ENCODE peak calls at places on chromosomes 2 and 18, in ten cellular contexts. One of them, this sample, is unnamed.

GRCh38 chr18:75507636-75508035 is 80.1 kb upstream of the SMIM21 start:
- DNase-seq in ovary: no peak
- DNase-seq in left lung: no peak
- DNase-seq in GM12865: no peak
- DNase-seq in BJ: no peak
- DNase-seq in esophagus squamous epithelium: no peak
- DNase-seq in CD8-positive, alpha-beta T cell: no peak
- DNase-seq in Caco-2: no peak
- DNase-seq in H7: no peak
- DNase-seq in mammary epithelial cell: peak
- DNase-seq in this sample: no peak

GRCh38 chr18:12246849-12247808 is 7.0 kb upstream of the CIDEA start:
- DNase-seq in H7: peak
- DNase-seq in mammary epithelial cell: no peak
- DNase-seq in BJ: no peak
- DNase-seq in Caco-2: no peak
- DNase-seq in CD8-positive, alpha-beta T cell: no peak
- DNase-seq in GM12865: peak
- DNase-seq in ovary: no peak
- DNase-seq in esophagus squamous epithelium: no peak
- DNase-seq in left lung: no peak
- DNase-seq in this sample: no peak

GRCh38 chr18:3966985-3967856 is 487.9 kb downstream of the DLGAP1 start:
- DNase-seq in CD8-positive, alpha-beta T cell: no peak
- DNase-seq in left lung: no peak
- DNase-seq in GM12865: no peak
- DNase-seq in mammary epithelial cell: peak
- DNase-seq in esophagus squamous epithelium: no peak
- DNase-seq in Caco-2: no peak
- DNase-seq in BJ: no peak
- DNase-seq in ovary: no peak
- DNase-seq in H7: peak
- DNase-seq in this sample: no peak

GRCh38 chr2:223041527-223042109 is 10.4 kb upstream of the KCNE4 start:
- DNase-seq in BJ: peak
- DNase-seq in esophagus squamous epithelium: no peak
- DNase-seq in GM12865: peak
- DNase-seq in CD8-positive, alpha-beta T cell: no peak
- DNase-seq in mammary epithelial cell: peak
- DNase-seq in ovary: peak
- DNase-seq in Caco-2: peak
- DNase-seq in left lung: peak
- DNase-seq in H7: no peak
- DNase-seq in this sample: no peak

GRCh38 chr2:213149949-213150314 is 1.5 kb downstream of the IKZF2 start:
- DNase-seq in ovary: no peak
- DNase-seq in CD8-positive, alpha-beta T cell: no peak
- DNase-seq in left lung: no peak
- DNase-seq in BJ: no peak
- DNase-seq in Caco-2: no peak
- DNase-seq in esophagus squamous epithelium: no peak
- DNase-seq in H7: no peak
- DNase-seq in GM12865: no peak
- DNase-seq in mammary epithelial cell: no peak
- DNase-seq in this sample: no peak

GRCh38 chr2:12321886-12322285 is 394.9 kb upstream of the TRIB2 start:
- DNase-seq in mammary epithelial cell: no peak
- DNase-seq in H7: no peak
- DNase-seq in CD8-positive, alpha-beta T cell: no peak
- DNase-seq in esophagus squamous epithelium: no peak
- DNase-seq in ovary: no peak
- DNase-seq in Caco-2: no peak
- DNase-seq in left lung: no peak
- DNase-seq in GM12865: no peak
- DNase-seq in BJ: no peak
- DNase-seq in this sample: no peak

GRCh38 chr2:152573168-152573567 is 144.1 kb downstream of the PRPF40A start:
- DNase-seq in H7: no peak
- DNase-seq in BJ: peak
- DNase-seq in GM12865: peak
- DNase-seq in ovary: no peak
- DNase-seq in Caco-2: no peak
- DNase-seq in esophagus squamous epithelium: no peak
- DNase-seq in left lung: no peak
- DNase-seq in CD8-positive, alpha-beta T cell: no peak
- DNase-seq in mammary epithelial cell: peak
- DNase-seq in this sample: no peak

GRCh38 chr2:226838758-226839555 is 3.1 kb downstream of the RHBDD1 start:
- DNase-seq in BJ: no peak
- DNase-seq in esophagus squamous epithelium: no peak
- DNase-seq in GM12865: peak
- DNase-seq in left lung: no peak
- DNase-seq in H7: no peak
- DNase-seq in CD8-positive, alpha-beta T cell: no peak
- DNase-seq in ovary: no peak
- DNase-seq in Caco-2: no peak
- DNase-seq in mammary epithelial cell: no peak
- DNase-seq in this sample: no peak

GRCh38 chr18:55318864-55319516 is 269.0 kb downstream of the TCF4 start:
- DNase-seq in Caco-2: no peak
- DNase-seq in mammary epithelial cell: no peak
- DNase-seq in esophagus squamous epithelium: no peak
- DNase-seq in left lung: no peak
- DNase-seq in ovary: no peak
- DNase-seq in BJ: no peak
- DNase-seq in GM12865: no peak
- DNase-seq in H7: no peak
- DNase-seq in CD8-positive, alpha-beta T cell: no peak
- DNase-seq in this sample: no peak

GRCh38 chr18:55316615-55317184 is 271.3 kb downstream of the TCF4 start:
- DNase-seq in ovary: no peak
- DNase-seq in CD8-positive, alpha-beta T cell: no peak
- DNase-seq in left lung: no peak
- DNase-seq in GM12865: no peak
- DNase-seq in esophagus squamous epithelium: no peak
- DNase-seq in Caco-2: no peak
- DNase-seq in BJ: no peak
- DNase-seq in mammary epithelial cell: no peak
- DNase-seq in H7: no peak
- DNase-seq in this sample: no peak

GRCh38 chr18:55319517-55319905 is 268.5 kb downstream of the TCF4 start:
- DNase-seq in H7: no peak
- DNase-seq in left lung: no peak
- DNase-seq in CD8-positive, alpha-beta T cell: no peak
- DNase-seq in GM12865: no peak
- DNase-seq in Caco-2: no peak
- DNase-seq in BJ: peak
- DNase-seq in mammary epithelial cell: no peak
- DNase-seq in esophagus squamous epithelium: no peak
- DNase-seq in ovary: no peak
- DNase-seq in this sample: no peak

GRCh38 chr18:55317322-55317721 is 270.7 kb downstream of the TCF4 start:
- DNase-seq in BJ: no peak
- DNase-seq in left lung: no peak
- DNase-seq in H7: no peak
- DNase-seq in Caco-2: no peak
- DNase-seq in ovary: no peak
- DNase-seq in esophagus squamous epithelium: no peak
- DNase-seq in GM12865: no peak
- DNase-seq in CD8-positive, alpha-beta T cell: no peak
- DNase-seq in mammary epithelial cell: no peak
- DNase-seq in this sample: no peak

DNA sequence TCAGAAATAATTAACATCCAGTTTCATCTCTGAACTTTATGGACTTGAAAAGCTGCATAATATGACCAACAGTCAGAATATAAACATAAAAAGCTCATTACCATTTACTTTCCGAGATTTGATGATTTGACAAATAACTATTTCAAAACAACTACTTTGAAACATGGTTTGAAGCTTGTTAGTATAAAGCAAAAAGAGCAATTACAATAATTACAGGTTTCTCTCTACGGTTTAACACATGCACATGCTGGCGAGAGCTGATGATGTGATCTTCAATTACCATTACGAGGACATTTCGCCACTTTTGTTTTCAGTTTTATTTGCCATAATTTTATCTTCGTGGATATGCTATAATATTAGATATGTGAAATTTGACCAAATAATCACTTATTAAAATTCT is 270.2 kb downstream of the TCF4 start:
- DNase-seq in BJ: no peak
- DNase-seq in H7: no peak
- DNase-seq in left lung: no peak
- DNase-seq in Caco-2: no peak
- DNase-seq in GM12865: peak
- DNase-seq in esophagus squamous epithelium: no peak
- DNase-seq in mammary epithelial cell: no peak
- DNase-seq in CD8-positive, alpha-beta T cell: no peak
- DNase-seq in ovary: no peak
- DNase-seq in this sample: no peak
- H3K4me3 ChIP-seq in BJ: peak
- H3K4me3 ChIP-seq in H7: no peak
- H3K4me3 ChIP-seq in left lung: no peak
- H3K4me3 ChIP-seq in Caco-2: no peak
- H3K4me3 ChIP-seq in GM12865: peak
- H3K4me3 ChIP-seq in esophagus squamous epithelium: peak
- H3K4me3 ChIP-seq in mammary epithelial cell: no peak
- H3K4me3 ChIP-seq in CD8-positive, alpha-beta T cell: no peak
- H3K4me3 ChIP-seq in ovary: no peak
- H3K4me3 ChIP-seq in this sample: no peak

GRCh38 chr2:8309131-8309530 is 372.7 kb upstream of the ID2 start:
- DNase-seq in CD8-positive, alpha-beta T cell: no peak
- DNase-seq in ovary: no peak
- DNase-seq in Caco-2: no peak
- DNase-seq in H7: no peak
- DNase-seq in BJ: no peak
- DNase-seq in left lung: no peak
- DNase-seq in esophagus squamous epithelium: no peak
- DNase-seq in mammary epithelial cell: no peak
- DNase-seq in GM12865: no peak
- DNase-seq in this sample: no peak

GRCh38 chr2:8310557-8311455 is 371.1 kb upstream of the ID2 start:
- DNase-seq in ovary: no peak
- DNase-seq in BJ: no peak
- DNase-seq in esophagus squamous epithelium: no peak
- DNase-seq in mammary epithelial cell: no peak
- DNase-seq in left lung: no peak
- DNase-seq in CD8-positive, alpha-beta T cell: peak
- DNase-seq in Caco-2: no peak
- DNase-seq in GM12865: peak
- DNase-seq in H7: no peak
- DNase-seq in this sample: no peak

GRCh38 chr2:8314063-8314462 is 367.8 kb upstream of the ID2 start:
- DNase-seq in CD8-positive, alpha-beta T cell: no peak
- DNase-seq in Caco-2: no peak
- DNase-seq in mammary epithelial cell: no peak
- DNase-seq in BJ: no peak
- DNase-seq in H7: no peak
- DNase-seq in esophagus squamous epithelium: no peak
- DNase-seq in left lung: peak
- DNase-seq in GM12865: peak
- DNase-seq in ovary: no peak
- DNase-seq in this sample: no peak

GRCh38 chr2:8312861-8313768 is 368.7 kb upstream of the ID2 start:
- DNase-seq in left lung: no peak
- DNase-seq in H7: no peak
- DNase-seq in Caco-2: no peak
- DNase-seq in mammary epithelial cell: peak
- DNase-seq in GM12865: peak
- DNase-seq in BJ: no peak
- DNase-seq in ovary: no peak
- DNase-seq in esophagus squamous epithelium: no peak
- DNase-seq in CD8-positive, alpha-beta T cell: no peak
- DNase-seq in this sample: no peak

GRCh38 chr2:8312221-8312620 is 369.6 kb upstream of the ID2 start:
- DNase-seq in mammary epithelial cell: no peak
- DNase-seq in CD8-positive, alpha-beta T cell: no peak
- DNase-seq in H7: no peak
- DNase-seq in left lung: no peak
- DNase-seq in Caco-2: no peak
- DNase-seq in GM12865: peak
- DNase-seq in esophagus squamous epithelium: no peak
- DNase-seq in ovary: no peak
- DNase-seq in BJ: no peak
- DNase-seq in this sample: no peak
- H3K4me3 ChIP-seq in mammary epithelial cell: no peak
- H3K4me3 ChIP-seq in CD8-positive, alpha-beta T cell: no peak
- H3K4me3 ChIP-seq in H7: no peak
- H3K4me3 ChIP-seq in left lung: no peak
- H3K4me3 ChIP-seq in Caco-2: no peak
- H3K4me3 ChIP-seq in GM12865: no peak
- H3K4me3 ChIP-seq in esophagus squamous epithelium: no peak
- H3K4me3 ChIP-seq in ovary: no peak
- H3K4me3 ChIP-seq in BJ: no peak
- H3K4me3 ChIP-seq in this sample: no peak

GRCh38 chr2:216231867-216232266 is 122.7 kb downstream of the XRCC5 start:
- DNase-seq in GM12865: no peak
- DNase-seq in mammary epithelial cell: no peak
- DNase-seq in Caco-2: no peak
- DNase-seq in esophagus squamous epithelium: no peak
- DNase-seq in H7: no peak
- DNase-seq in ovary: no peak
- DNase-seq in BJ: no peak
- DNase-seq in CD8-positive, alpha-beta T cell: no peak
- DNase-seq in left lung: no peak
- DNase-seq in this sample: no peak

GRCh38 chr2:216234106-216234505 is 125.0 kb downstream of the XRCC5 start:
- DNase-seq in mammary epithelial cell: no peak
- DNase-seq in CD8-positive, alpha-beta T cell: no peak
- DNase-seq in Caco-2: no peak
- DNase-seq in GM12865: no peak
- DNase-seq in left lung: no peak
- DNase-seq in esophagus squamous epithelium: no peak
- DNase-seq in BJ: no peak
- DNase-seq in H7: no peak
- DNase-seq in ovary: no peak
- DNase-seq in this sample: no peak

GRCh38 chr2:216235462-216235861 is 126.3 kb downstream of the XRCC5 start:
- DNase-seq in CD8-positive, alpha-beta T cell: no peak
- DNase-seq in Caco-2: no peak
- DNase-seq in H7: no peak
- DNase-seq in GM12865: no peak
- DNase-seq in BJ: no peak
- DNase-seq in ovary: no peak
- DNase-seq in mammary epithelial cell: no peak
- DNase-seq in esophagus squamous epithelium: no peak
- DNase-seq in left lung: no peak
- DNase-seq in this sample: no peak

GRCh38 chr2:216232721-216233120 is 123.6 kb downstream of the XRCC5 start:
- DNase-seq in CD8-positive, alpha-beta T cell: no peak
- DNase-seq in ovary: no peak
- DNase-seq in esophagus squamous epithelium: no peak
- DNase-seq in mammary epithelial cell: no peak
- DNase-seq in BJ: no peak
- DNase-seq in GM12865: no peak
- DNase-seq in Caco-2: no peak
- DNase-seq in left lung: no peak
- DNase-seq in H7: no peak
- DNase-seq in this sample: no peak

GRCh38 chr2:216233281-216233995 is 124.3 kb downstream of the XRCC5 start:
- DNase-seq in Caco-2: no peak
- DNase-seq in ovary: no peak
- DNase-seq in BJ: no peak
- DNase-seq in esophagus squamous epithelium: no peak
- DNase-seq in mammary epithelial cell: peak
- DNase-seq in H7: no peak
- DNase-seq in CD8-positive, alpha-beta T cell: no peak
- DNase-seq in left lung: no peak
- DNase-seq in GM12865: no peak
- DNase-seq in this sample: no peak
- H3K4me3 ChIP-seq in Caco-2: no peak
- H3K4me3 ChIP-seq in ovary: no peak
- H3K4me3 ChIP-seq in BJ: no peak
- H3K4me3 ChIP-seq in esophagus squamous epithelium: no peak
- H3K4me3 ChIP-seq in mammary epithelial cell: no peak
- H3K4me3 ChIP-seq in H7: no peak
- H3K4me3 ChIP-seq in CD8-positive, alpha-beta T cell: no peak
- H3K4me3 ChIP-seq in left lung: no peak
- H3K4me3 ChIP-seq in GM12865: no peak
- H3K4me3 ChIP-seq in this sample: no peak

GRCh38 chr18:63206433-63207153 is 113.0 kb downstream of the BCL2 start:
- DNase-seq in ovary: no peak
- DNase-seq in mammary epithelial cell: no peak
- DNase-seq in CD8-positive, alpha-beta T cell: no peak
- DNase-seq in H7: no peak
- DNase-seq in esophagus squamous epithelium: no peak
- DNase-seq in Caco-2: no peak
- DNase-seq in BJ: no peak
- DNase-seq in left lung: no peak
- DNase-seq in GM12865: no peak
- DNase-seq in this sample: no peak

GRCh38 chr18:63210531-63210930 is 109.0 kb downstream of the BCL2 start:
- DNase-seq in GM12865: no peak
- DNase-seq in BJ: no peak
- DNase-seq in left lung: no peak
- DNase-seq in mammary epithelial cell: no peak
- DNase-seq in Caco-2: no peak
- DNase-seq in esophagus squamous epithelium: no peak
- DNase-seq in CD8-positive, alpha-beta T cell: no peak
- DNase-seq in H7: no peak
- DNase-seq in ovary: no peak
- DNase-seq in this sample: no peak

GRCh38 chr18:63207825-63208224 is 111.7 kb downstream of the BCL2 start:
- DNase-seq in H7: no peak
- DNase-seq in left lung: no peak
- DNase-seq in mammary epithelial cell: no peak
- DNase-seq in ovary: no peak
- DNase-seq in CD8-positive, alpha-beta T cell: no peak
- DNase-seq in BJ: no peak
- DNase-seq in Caco-2: no peak
- DNase-seq in esophagus squamous epithelium: no peak
- DNase-seq in GM12865: no peak
- DNase-seq in this sample: no peak

GRCh38 chr18:63207154-63207790 is 112.3 kb downstream of the BCL2 start:
- DNase-seq in left lung: no peak
- DNase-seq in GM12865: peak
- DNase-seq in H7: no peak
- DNase-seq in Caco-2: no peak
- DNase-seq in BJ: no peak
- DNase-seq in esophagus squamous epithelium: no peak
- DNase-seq in ovary: no peak
- DNase-seq in CD8-positive, alpha-beta T cell: no peak
- DNase-seq in mammary epithelial cell: no peak
- DNase-seq in this sample: no peak

DNA sequence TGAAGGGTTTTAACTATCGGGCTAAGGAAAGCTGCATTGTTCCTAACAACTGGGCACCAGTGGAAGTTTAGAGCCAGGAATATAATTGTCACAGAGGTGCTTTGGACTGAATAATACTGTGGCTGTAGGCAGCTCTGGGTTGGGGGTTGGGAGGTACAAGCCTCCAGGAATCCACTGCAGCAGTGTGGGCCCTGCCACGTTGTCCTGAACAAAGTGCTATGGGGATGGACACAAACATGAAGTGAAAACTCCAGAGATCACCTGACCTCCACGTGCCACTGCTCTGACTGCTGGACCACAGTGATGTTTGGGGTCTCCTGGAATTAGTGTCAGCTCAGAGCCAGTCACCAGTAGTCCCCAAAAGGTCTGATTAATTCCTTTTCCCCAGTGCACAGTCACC is 110.9 kb downstream of the BCL2 start:
- DNase-seq in CD8-positive, alpha-beta T cell: no peak
- DNase-seq in mammary epithelial cell: no peak
- DNase-seq in H7: no peak
- DNase-seq in left lung: no peak
- DNase-seq in BJ: no peak
- DNase-seq in esophagus squamous epithelium: no peak
- DNase-seq in GM12865: no peak
- DNase-seq in ovary: no peak
- DNase-seq in Caco-2: no peak
- DNase-seq in this sample: no peak
- H3K4me3 ChIP-seq in CD8-positive, alpha-beta T cell: peak
- H3K4me3 ChIP-seq in mammary epithelial cell: no peak
- H3K4me3 ChIP-seq in H7: no peak
- H3K4me3 ChIP-seq in left lung: no peak
- H3K4me3 ChIP-seq in BJ: no peak
- H3K4me3 ChIP-seq in esophagus squamous epithelium: no peak
- H3K4me3 ChIP-seq in GM12865: peak
- H3K4me3 ChIP-seq in ovary: no peak
- H3K4me3 ChIP-seq in Caco-2: no peak
- H3K4me3 ChIP-seq in this sample: no peak

This sample was measured in LNCaP clone FGC.